ENCODE peak calls at places on chromosome 21, in seven cellular contexts. One of them, this sample, is unnamed.

GRCh38 chr21:33974513-33975468 is 59.2 kb upstream of the ATP5PO start:
- DNase-seq in A549: no peak
- DNase-seq in DND-41: no peak
- DNase-seq in ovary: no peak
- DNase-seq in small intestine: no peak
- DNase-seq in heart right ventricle: no peak
- DNase-seq in IMR-90: no peak
- DNase-seq in this sample: no peak

GRCh38 chr21:44709426-44710293 is 1.7 kb downstream of the TSPEAR start:
- DNase-seq in IMR-90: peak
- DNase-seq in A549: no peak
- DNase-seq in small intestine: no peak
- DNase-seq in heart right ventricle: no peak
- DNase-seq in DND-41: no peak
- DNase-seq in ovary: no peak
- DNase-seq in this sample: no peak

GRCh38 chr21:17495680-17496079 is 17.2 kb upstream of the CXADR start:
- DNase-seq in small intestine: no peak
- DNase-seq in heart right ventricle: no peak
- DNase-seq in DND-41: no peak
- DNase-seq in ovary: no peak
- DNase-seq in A549: no peak
- DNase-seq in IMR-90: no peak
- DNase-seq in this sample: no peak

GRCh38 chr21:44299085-44299457 is 782 bp upstream of the PFKL start:
- DNase-seq in heart right ventricle: no peak
- DNase-seq in DND-41: no peak
- DNase-seq in IMR-90: peak
- DNase-seq in ovary: no peak
- DNase-seq in small intestine: no peak
- DNase-seq in A549: no peak
- DNase-seq in this sample: no peak

GRCh38 chr21:34336245-34336644 is 27.6 kb upstream of the KCNE2 start:
- DNase-seq in IMR-90: no peak
- DNase-seq in small intestine: no peak
- DNase-seq in heart right ventricle: no peak
- DNase-seq in A549: no peak
- DNase-seq in DND-41: no peak
- DNase-seq in ovary: no peak
- DNase-seq in this sample: no peak

GRCh38 chr21:44530903-44531605 is 8.9 kb downstream of the KRTAP10-1 start:
- DNase-seq in heart right ventricle: no peak
- DNase-seq in ovary: no peak
- DNase-seq in IMR-90: no peak
- DNase-seq in DND-41: no peak
- DNase-seq in small intestine: no peak
- DNase-seq in A549: no peak
- DNase-seq in this sample: no peak

GRCh38 chr21:33931799-33932390 is 16.3 kb upstream of the ATP5PO start:
- DNase-seq in IMR-90: no peak
- DNase-seq in heart right ventricle: no peak
- DNase-seq in A549: no peak
- DNase-seq in small intestine: peak
- DNase-seq in ovary: no peak
- DNase-seq in DND-41: peak
- DNase-seq in this sample: no peak

GRCh38 chr21:46159841-46160562 is 4.6 kb upstream of the FTCD start:
- DNase-seq in IMR-90: no peak
- DNase-seq in DND-41: no peak
- DNase-seq in heart right ventricle: no peak
- DNase-seq in ovary: no peak
- DNase-seq in small intestine: no peak
- DNase-seq in A549: no peak
- DNase-seq in this sample: no peak

GRCh38 chr21:32520885-32521735 is 64.2 kb downstream of the TCP10L start:
- DNase-seq in IMR-90: peak
- DNase-seq in ovary: peak
- DNase-seq in heart right ventricle: peak
- DNase-seq in DND-41: no peak
- DNase-seq in A549: peak
- DNase-seq in small intestine: no peak
- DNase-seq in this sample: no peak

GRCh38 chr21:37445228-37445627 is 78.7 kb downstream of the DYRK1A start:
- DNase-seq in ovary: no peak
- DNase-seq in heart right ventricle: no peak
- DNase-seq in DND-41: no peak
- DNase-seq in IMR-90: peak
- DNase-seq in small intestine: no peak
- DNase-seq in A549: no peak
- DNase-seq in this sample: no peak

GRCh38 chr21:27804515-27804914 is 837.6 kb upstream of the ADAMTS5 start:
- DNase-seq in ovary: no peak
- DNase-seq in small intestine: no peak
- DNase-seq in A549: no peak
- DNase-seq in IMR-90: no peak
- DNase-seq in DND-41: no peak
- DNase-seq in heart right ventricle: peak
- DNase-seq in this sample: no peak

GRCh38 chr21:44910229-44911065 is 10.3 kb downstream of the ITGB2 start:
- DNase-seq in A549: no peak
- DNase-seq in DND-41: peak
- DNase-seq in heart right ventricle: no peak
- DNase-seq in small intestine: no peak
- DNase-seq in ovary: no peak
- DNase-seq in IMR-90: no peak
- DNase-seq in this sample: no peak

GRCh38 chr21:41954654-41955499 is 1.1 kb upstream of the C2CD2 start:
- DNase-seq in IMR-90: no peak
- DNase-seq in DND-41: no peak
- DNase-seq in ovary: no peak
- DNase-seq in heart right ventricle: no peak
- DNase-seq in A549: no peak
- DNase-seq in small intestine: no peak
- DNase-seq in this sample: no peak
- H3K4me3 ChIP-seq in IMR-90: no peak
- H3K4me3 ChIP-seq in DND-41: no peak
- H3K4me3 ChIP-seq in ovary: no peak
- H3K4me3 ChIP-seq in heart right ventricle: no peak
- H3K4me3 ChIP-seq in A549: no peak
- H3K4me3 ChIP-seq in small intestine: no peak
- H3K4me3 ChIP-seq in this sample: no peak

GRCh38 chr21:41653944-41654625 is 112.8 kb downstream of the RIPK4 start:
- DNase-seq in small intestine: peak
- DNase-seq in A549: no peak
- DNase-seq in IMR-90: peak
- DNase-seq in heart right ventricle: no peak
- DNase-seq in ovary: no peak
- DNase-seq in DND-41: no peak
- DNase-seq in this sample: no peak
- H3K27ac ChIP-seq in small intestine: no peak
- H3K27ac ChIP-seq in A549: peak
- H3K27ac ChIP-seq in IMR-90: no peak
- H3K27ac ChIP-seq in heart right ventricle: no peak
- H3K27ac ChIP-seq in ovary: no peak
- H3K27ac ChIP-seq in DND-41: no peak
- H3K27ac ChIP-seq in this sample: no peak

GRCh38 chr21:38645282-38645681 is 147.0 kb upstream of the ERG start:
- DNase-seq in ovary: no peak
- DNase-seq in IMR-90: peak
- DNase-seq in A549: no peak
- DNase-seq in heart right ventricle: no peak
- DNase-seq in DND-41: no peak
- DNase-seq in small intestine: no peak
- DNase-seq in this sample: no peak
- H3K4me3 ChIP-seq in ovary: no peak
- H3K4me3 ChIP-seq in IMR-90: no peak
- H3K4me3 ChIP-seq in A549: no peak
- H3K4me3 ChIP-seq in heart right ventricle: no peak
- H3K4me3 ChIP-seq in DND-41: no peak
- H3K4me3 ChIP-seq in small intestine: no peak
- H3K4me3 ChIP-seq in this sample: no peak

GRCh38 chr21:25885880-25886279 is 151.1 kb downstream of the GABPA start:
- DNase-seq in small intestine: no peak
- DNase-seq in heart right ventricle: no peak
- DNase-seq in ovary: no peak
- DNase-seq in IMR-90: no peak
- DNase-seq in DND-41: no peak
- DNase-seq in A549: no peak
- DNase-seq in this sample: no peak

GRCh38 chr21:25887646-25888321 is 153.0 kb downstream of the GABPA start:
- DNase-seq in DND-41: no peak
- DNase-seq in ovary: no peak
- DNase-seq in A549: no peak
- DNase-seq in small intestine: peak
- DNase-seq in IMR-90: no peak
- DNase-seq in heart right ventricle: no peak
- DNase-seq in this sample: no peak

GRCh38 chr21:25887166-25887565 is 152.4 kb downstream of the GABPA start:
- DNase-seq in A549: peak
- DNase-seq in IMR-90: no peak
- DNase-seq in heart right ventricle: no peak
- DNase-seq in ovary: no peak
- DNase-seq in small intestine: no peak
- DNase-seq in DND-41: no peak
- DNase-seq in this sample: no peak

GRCh38 chr21:25889996-25890395 is 155.2 kb downstream of the GABPA start:
- DNase-seq in A549: no peak
- DNase-seq in small intestine: no peak
- DNase-seq in ovary: no peak
- DNase-seq in heart right ventricle: no peak
- DNase-seq in IMR-90: no peak
- DNase-seq in DND-41: no peak
- DNase-seq in this sample: no peak

DNA sequence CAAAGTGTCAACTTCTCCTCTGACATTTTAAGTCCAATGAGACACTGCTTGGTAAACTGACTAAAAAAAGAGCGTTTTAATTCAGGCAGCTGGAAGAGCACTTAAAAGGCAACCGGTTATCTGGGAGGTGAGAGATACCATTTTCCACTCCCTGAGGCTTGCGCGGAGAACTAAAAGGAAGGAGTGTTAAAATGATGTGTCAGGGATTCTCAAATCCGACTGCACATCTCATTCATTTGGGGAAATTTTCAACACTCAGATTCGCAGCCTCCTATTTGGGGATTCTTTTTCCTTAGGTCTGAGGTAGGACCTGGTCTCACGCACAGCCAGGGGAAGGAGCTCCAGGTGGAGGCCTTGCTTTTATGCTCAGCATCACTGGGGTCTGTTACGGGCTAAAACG is 153.9 kb downstream of the GABPA start:
- DNase-seq in IMR-90: no peak
- DNase-seq in ovary: no peak
- DNase-seq in DND-41: no peak
- DNase-seq in A549: no peak
- DNase-seq in heart right ventricle: no peak
- DNase-seq in small intestine: no peak
- DNase-seq in this sample: no peak
- H3K27ac ChIP-seq in IMR-90: no peak
- H3K27ac ChIP-seq in ovary: no peak
- H3K27ac ChIP-seq in DND-41: no peak
- H3K27ac ChIP-seq in A549: no peak
- H3K27ac ChIP-seq in heart right ventricle: no peak
- H3K27ac ChIP-seq in small intestine: peak
- H3K27ac ChIP-seq in this sample: no peak

This sample was measured in effector memory CD4-positive, alpha-beta T cell.